ENCODE peak calls at places on chromosomes 13 and 19, in six cellular contexts. L is H1, I is HCT116, O is HepG2, U is K562, S is GM12878. M is an unnamed sample. For H3K9me3, the result is how much of the 10 kb centered on the place peaks cover.

GRCh38 chr13:44004881-44005280 is 125.2 kb downstream of the LACC1 start:
- DNase-seq in L (no peak), I (no peak), O (no peak), U (no peak), S (no peak), M (no peak)

GRCh38 chr13:46543307-46543706 is 9.7 kb upstream of the LRCH1 start:
- DNase-seq in L (no peak), I (no peak), O (no peak), U (no peak), S (no peak), M (no peak)

GRCh38 chr19:52690395-52691214 is 44.2 kb downstream of the ZNF611 start:
- DNase-seq in L (peak), I (peak), O (peak), U (peak), S (peak), M (peak)

GRCh38 chr13:48233886-48234488 is 981 bp downstream of the ITM2B start:
- DNase-seq in L (no peak), I (no peak), O (no peak), U (no peak), S (peak), M (no peak)

GRCh38 chr13:67278230-67278629 is 48.1 kb upstream of the PCDH9 start:
- DNase-seq in L (no peak), I (no peak), O (no peak), U (no peak), S (no peak), M (no peak)

GRCh38 chr13:66794340-66795031 is 435.6 kb downstream of the PCDH9 start:
- DNase-seq in L (no peak), I (no peak), O (no peak), U (peak), S (no peak), M (no peak)

GRCh38 chr19:33665776-33666175 is 44.0 kb downstream of the CHST8 start:
- DNase-seq in L (no peak), I (no peak), O (no peak), U (no peak), S (no peak), M (no peak)

GRCh38 chr19:41774515-41774980 is 19.2 kb downstream of the CEACAM6 start:
- DNase-seq in L (no peak), I (peak), O (no peak), U (no peak), S (no peak), M (no peak)

GRCh38 chr19:48533770-48534169 is 18.2 kb upstream of the SULT2B1 start:
- DNase-seq in L (no peak), I (no peak), O (peak), U (no peak), S (no peak), M (no peak)

GRCh38 chr19:41551711-41552110 is 24.3 kb upstream of the CEACAM21 start:
- DNase-seq in L (no peak), I (no peak), O (no peak), U (no peak), S (no peak), M (no peak)

GRCh38 chr19:41997851-41998229 is 3.8 kb upstream of the ATP1A3 start:
- DNase-seq in L (peak), I (no peak), O (no peak), U (no peak), S (no peak), M (no peak)

GRCh38 chr19:8028951-8029491 is 23.5 kb upstream of the CCL25 start:
- DNase-seq in L (peak), I (no peak), O (no peak), U (peak), S (no peak), M (peak)

GRCh38 chr19:13935765-13936486 is 2.3 kb downstream of the PODNL1 start:
- DNase-seq in L (no peak), I (no peak), O (no peak), U (peak), S (no peak), M (peak)

GRCh38 chr13:74246398-74246975 is 112.3 kb upstream of the KLF12 start:
- DNase-seq in L (no peak), I (no peak), O (no peak), U (no peak), S (no peak), M (no peak)

GRCh38 chr13:33353210-33353609 is 67.7 kb upstream of the STARD13 start:
- DNase-seq in L (no peak), I (no peak), O (no peak), U (no peak), S (peak), M (no peak)

GRCh38 chr13:99981115-99982020 is at the start of gene ZIC2:
- DNase-seq in L (peak), I (peak), O (no peak), U (peak), S (no peak), M (no peak)

GRCh38 chr13:97256343-97256783 is 34.2 kb downstream of the MBNL2 start:
- DNase-seq in L (no peak), I (peak), O (peak), U (peak), S (no peak), M (no peak)

GRCh38 chr13:44967656-44968451 is 21.4 kb downstream of the NUFIP1 start:
- DNase-seq in L (no peak), I (no peak), O (no peak), U (no peak), S (no peak), M (no peak)

GRCh38 chr19:17293605-17294004 is 9.6 kb downstream of the ABHD8 start:
- DNase-seq in L (no peak), I (no peak), O (no peak), U (no peak), S (no peak), M (no peak)

GRCh38 chr13:41544824-41545707 is 87.7 kb downstream of the RGCC start:
- DNase-seq in L (no peak), I (no peak), O (no peak), U (no peak), S (no peak), M (no peak)

GRCh38 chr13:110334256-110334655 is 27.2 kb downstream of the COL4A2 start:
- DNase-seq in L (no peak), I (no peak), O (no peak), U (no peak), S (no peak), M (no peak)

GRCh38 chr19:52190679-52191293 is 934 bp downstream of the PPP2R1A start:
- DNase-seq in L (peak), I (no peak), O (no peak), U (no peak), S (no peak), M (no peak)

GRCh38 chr13:114002771-114003321 is 29.0 kb upstream of the C13orf46 start:
- DNase-seq in L (no peak), I (no peak), O (no peak), U (no peak), S (no peak), M (no peak)

GRCh38 chr13:106566682-106567420 is 1.1 kb downstream of the ARGLU1 start:
- DNase-seq in L (no peak), I (no peak), O (peak), U (no peak), S (no peak), M (peak)

GRCh38 chr13:101390461-101390860 is 25.8 kb downstream of the NALCN start:
- DNase-seq in L (no peak), I (no peak), O (no peak), U (no peak), S (no peak), M (no peak)

GRCh38 chr19:6186435-6186834 is 51.0 kb downstream of the ACSBG2 start:
- DNase-seq in L (no peak), I (no peak), O (no peak), U (no peak), S (no peak), M (no peak)
- H3K9me3 ChIP-seq in L (half or more), I (under half), O (under half), U (under half), S (under half), M (under half)

GRCh38 chr13:112655898-112656297 is 33.9 kb upstream of the ATP11A start:
- DNase-seq in L (no peak), I (no peak), O (no peak), U (no peak), S (no peak), M (no peak)

GRCh38 chr13:112653821-112654220 is 36.0 kb upstream of the ATP11A start:
- DNase-seq in L (no peak), I (no peak), O (no peak), U (no peak), S (no peak), M (no peak)

GRCh38 chr13:112658807-112659206 is 31.0 kb upstream of the ATP11A start:
- DNase-seq in L (no peak), I (no peak), O (no peak), U (no peak), S (no peak), M (no peak)

GRCh38 chr13:112661291-112661690 is 28.5 kb upstream of the ATP11A start:
- DNase-seq in L (no peak), I (no peak), O (no peak), U (no peak), S (no peak), M (no peak)

DNA sequence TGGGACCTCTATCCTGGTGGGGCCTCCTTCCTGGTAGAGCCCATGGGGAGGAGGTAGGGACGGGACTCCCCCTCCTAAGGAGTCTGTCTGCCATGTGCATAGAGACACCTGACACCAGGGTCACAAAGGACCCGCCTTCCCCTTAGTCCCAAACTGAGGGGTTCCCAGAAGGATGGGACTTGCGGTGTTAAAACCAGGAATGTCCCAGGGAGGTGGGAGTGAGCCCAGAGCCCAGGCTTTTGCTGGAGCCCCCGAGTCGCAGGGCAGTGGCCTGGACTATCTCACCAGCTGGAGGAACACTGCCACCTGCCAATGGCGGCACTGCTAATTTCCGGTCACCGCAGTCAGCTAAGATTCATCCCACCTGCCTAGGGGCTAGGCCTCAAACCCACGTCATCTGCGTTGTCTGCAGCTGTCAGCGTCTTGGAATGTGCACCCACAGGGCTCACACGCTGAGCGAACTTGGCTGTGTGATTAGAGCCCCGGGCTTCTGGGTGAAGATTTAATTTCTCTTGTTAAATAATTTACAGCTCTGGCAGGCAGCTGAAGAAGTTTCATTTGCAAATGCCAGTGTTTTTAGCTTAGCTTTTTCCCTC is 31.9 kb upstream of the ATP11A start:
- DNase-seq in L (no peak), I (no peak), O (no peak), U (no peak), S (no peak), M (no peak)
- TF ChIP-seq ZNF274 in L (no peak), I (no peak), O (no peak), U (no peak), S (no peak), M (no peak)

DNA sequence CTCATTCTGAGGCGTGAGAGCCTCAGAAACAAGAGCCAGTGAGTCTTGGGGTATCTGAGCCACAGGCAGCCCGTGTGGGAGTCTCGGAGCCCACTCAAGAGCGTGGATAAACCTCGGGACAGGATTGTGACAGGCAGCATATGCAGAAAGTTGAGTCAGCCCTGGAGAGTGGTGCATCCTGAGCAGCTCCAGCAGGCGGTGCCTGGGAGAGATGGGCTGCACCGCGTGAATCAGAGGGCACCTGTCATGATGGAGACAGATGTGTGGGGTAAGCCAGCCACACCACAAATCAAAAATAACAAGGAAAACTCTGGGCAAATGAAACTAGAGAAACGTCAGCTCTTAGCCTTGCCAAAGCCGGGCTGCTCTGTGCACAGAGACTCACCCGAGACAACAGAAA is 30.0 kb upstream of the POP4 start:
- DNase-seq in L (no peak), I (no peak), O (no peak), U (no peak), S (no peak), M (no peak)
- H3K9me3 ChIP-seq in L (under half), I (under half), O (under half), U (under half), S (under half), M (under half)

DNA sequence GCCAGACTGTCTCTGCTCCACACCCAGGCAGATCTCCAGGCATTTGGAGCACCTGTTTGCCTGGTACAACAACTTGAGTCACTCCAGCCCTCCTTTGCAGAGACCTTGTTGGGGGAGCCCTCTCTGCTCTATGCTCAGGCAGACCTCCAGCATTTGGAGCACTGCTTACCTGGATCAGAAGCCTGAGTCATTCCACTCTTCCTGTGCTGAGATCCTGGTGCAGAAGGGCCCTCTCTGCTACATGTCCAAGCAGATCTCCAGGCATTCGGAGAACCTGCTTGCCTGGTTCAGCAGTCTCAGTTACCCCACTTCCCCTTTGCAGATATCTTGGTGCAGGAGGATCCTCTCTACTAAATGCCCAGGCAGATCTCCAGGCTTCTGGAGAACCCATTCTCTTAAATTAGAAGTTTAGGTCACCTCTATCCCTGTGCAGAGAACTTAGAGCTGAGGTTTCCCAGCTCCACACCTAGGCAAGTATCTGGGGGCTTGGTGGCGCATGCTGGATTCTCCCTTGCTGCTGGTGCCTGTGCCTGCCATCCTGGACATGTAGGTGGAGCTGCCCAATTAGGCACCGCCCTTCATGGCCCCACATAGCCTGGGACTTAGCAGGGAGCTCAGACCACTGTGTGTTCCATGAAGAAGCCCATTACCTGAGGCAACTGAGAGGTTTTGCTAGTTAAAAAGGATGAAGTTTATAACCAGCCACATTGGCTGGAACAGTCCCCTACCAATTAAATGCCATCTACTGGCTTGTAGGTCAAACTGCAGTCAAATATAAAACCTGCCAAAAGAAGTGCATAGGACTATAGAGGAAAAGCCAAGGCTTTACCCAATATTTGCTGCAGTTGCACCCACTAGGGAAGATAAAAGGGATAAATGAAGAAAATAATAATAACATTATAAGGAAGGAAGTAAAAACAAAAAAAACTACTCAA is 97.6 kb upstream of the SLITRK6 start:
- DNase-seq in L (no peak), I (no peak), O (no peak), U (no peak), S (no peak), M (no peak)
- TF ChIP-seq ZNF274 in L (no peak), I (no peak), O (no peak), U (no peak), S (no peak), M (no peak)

DNA sequence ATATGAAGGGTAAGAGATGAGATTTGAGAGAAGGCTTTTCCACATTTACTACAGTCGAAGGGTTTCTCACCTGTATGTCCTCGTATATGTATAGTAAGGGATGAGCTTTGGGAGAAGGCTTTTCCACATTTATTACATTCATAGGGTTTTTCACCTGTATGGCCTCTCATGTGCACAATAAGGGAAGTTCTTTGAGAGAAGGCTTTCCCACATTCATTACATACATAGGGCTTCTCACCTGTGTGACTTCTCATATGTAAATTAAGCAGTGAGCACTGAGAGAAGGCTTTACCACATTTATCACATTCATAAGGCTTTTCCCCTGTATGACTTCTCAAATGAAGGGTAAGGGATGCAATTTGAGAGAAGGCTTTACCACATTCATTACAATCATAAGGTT is 41.8 kb downstream of the ZNF527 start:
- DNase-seq in L (no peak), I (no peak), O (no peak), U (no peak), S (no peak), M (no peak)
- H3K9me3 ChIP-seq in L (half or more), I (under half), O (half or more), U (under half), S (under half), M (half or more)

GRCh38 chr19:4342421-4343055 is 824 bp upstream of the MPND start:
- DNase-seq in L (peak), I (peak), O (peak), U (peak), S (peak), M (peak)
- TF ChIP-seq ZNF274 in L (no peak), I (no peak), O (no peak), U (no peak), S (no peak), M (no peak)

M was measured in NT2/D1.